ENCODE peak calls at places on chromosomes 4 and X, in four cellular contexts. C is dorsolateral prefrontal cortex, V is cardiac fibroblast, Y is uterus. Q is an unnamed sample.

GRCh38 chr4:94995684-94996394 is 238.1 kb downstream of the BMPR1B start:
- DNase-seq in C (no peak), V (no peak), Y (no peak), Q (peak)

GRCh38 chrX:65586491-65586890 is 51.9 kb upstream of the LAS1L start:
- DNase-seq in C (no peak), V (peak), Y (no peak), Q (peak)

GRCh38 chr4:56323386-56323785 is 63.9 kb downstream of the AASDH start:
- DNase-seq in C (no peak), V (no peak), Y (no peak), Q (no peak)

GRCh38 chrX:20254712-20255299 is 11.9 kb downstream of the RPS6KA3 start:
- DNase-seq in C (no peak), V (peak), Y (no peak), Q (peak)

GRCh38 chrX:143634701-143635442 is 1.0 kb downstream of the SLITRK4 start:
- DNase-seq in C (no peak), V (no peak), Y (no peak), Q (no peak)

GRCh38 chr4:146132445-146132844 is 43.1 kb upstream of the LSM6 start:
- DNase-seq in C (no peak), V (peak), Y (no peak), Q (no peak)

GRCh38 chr4:184746532-184746870 is 12.6 kb upstream of the CENPU start:
- DNase-seq in C (no peak), V (peak), Y (peak), Q (peak)

GRCh38 chr4:8079031-8079885 is 79.4 kb downstream of the ABLIM2 start:
- DNase-seq in C (no peak), V (no peak), Y (no peak), Q (peak)

GRCh38 chr4:187782425-187782824 is 213.1 kb upstream of the ZFP42 start:
- DNase-seq in C (no peak), V (no peak), Y (no peak), Q (no peak)

GRCh38 chr4:139734875-139735380 is 69.3 kb downstream of the MGST2 start:
- DNase-seq in C (peak), V (peak), Y (peak), Q (peak)

GRCh38 chrX:65924938-65925507 is 114.9 kb downstream of the VSIG4 start:
- DNase-seq in C (no peak), V (no peak), Y (no peak), Q (no peak)

DNA sequence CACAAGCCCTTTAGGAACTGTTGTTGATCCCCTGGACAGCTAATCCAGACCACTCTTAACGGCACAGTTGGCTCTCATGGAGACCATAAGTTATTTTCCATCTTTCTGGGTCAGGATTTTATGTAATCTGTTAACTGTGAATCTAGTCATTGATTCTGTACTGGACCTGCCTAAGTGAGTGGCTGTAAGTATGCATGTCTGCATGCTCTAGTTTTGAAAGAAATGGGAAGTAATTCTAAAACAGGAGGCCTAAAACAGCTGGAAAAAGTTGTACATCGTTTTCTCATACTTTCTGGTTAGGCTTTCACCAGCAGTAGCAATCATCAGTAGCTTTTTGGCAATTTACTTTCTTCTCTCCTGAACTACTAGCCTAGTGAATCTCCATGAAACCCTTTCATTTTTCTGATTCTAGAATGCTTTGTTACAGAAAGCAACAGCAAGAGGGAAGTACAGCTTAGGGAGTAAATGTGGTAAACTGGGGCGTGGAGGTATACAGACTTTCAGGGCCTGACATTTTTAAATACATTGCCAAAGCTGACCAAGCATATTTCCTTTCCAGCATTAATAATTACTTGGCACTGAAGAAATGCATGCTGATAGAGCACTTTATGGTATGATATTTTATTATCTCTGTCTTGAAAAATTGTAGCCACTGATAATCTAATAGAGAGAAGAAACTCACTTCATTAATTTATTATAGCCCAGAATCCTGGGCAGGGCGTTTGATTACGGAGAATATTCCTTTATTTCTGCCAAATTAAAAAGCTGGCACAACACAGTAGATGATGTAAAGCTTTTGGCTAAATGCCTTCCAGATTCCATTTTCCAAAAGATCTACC is 202.7 kb downstream of the BANK1 start:
- DNase-seq in C (no peak), V (no peak), Y (no peak), Q (peak)
- H3K4me3 ChIP-seq in C (no peak), V (no peak), Y (no peak), Q (no peak)

DNA sequence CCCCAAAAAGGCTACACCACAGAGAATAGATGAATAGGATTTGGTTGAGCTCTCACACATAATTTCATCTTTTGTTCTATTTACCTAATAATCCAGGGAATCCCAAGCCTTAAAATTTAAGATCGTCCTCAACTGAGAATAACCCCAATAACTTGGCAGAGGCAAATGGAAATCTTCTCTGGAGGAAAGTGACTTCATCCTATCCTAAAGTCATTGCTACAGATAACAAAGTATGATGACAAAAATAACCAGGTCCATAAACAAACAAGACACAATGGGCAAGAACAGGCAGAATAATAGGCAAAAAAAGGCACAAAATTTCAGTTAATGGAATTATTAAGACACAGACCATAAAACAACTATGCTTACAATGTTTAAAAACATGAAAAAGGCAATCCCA is 177.3 kb upstream of the STK26 start:
- DNase-seq in C (no peak), V (no peak), Y (no peak), Q (no peak)
- H3K4me3 ChIP-seq in C (no peak), V (no peak), Y (no peak), Q (no peak)

GRCh38 chrX:131812847-131813825 is 210.0 kb upstream of the STK26 start:
- DNase-seq in C (peak), V (peak), Y (peak), Q (no peak)

GRCh38 chrX:131818297-131818936 is 204.7 kb upstream of the STK26 start:
- DNase-seq in C (no peak), V (no peak), Y (no peak), Q (no peak)

GRCh38 chrX:131821945-131822622 is 201.0 kb upstream of the STK26 start:
- DNase-seq in C (peak), V (no peak), Y (peak), Q (no peak)

GRCh38 chrX:131816551-131817136 is 206.5 kb upstream of the STK26 start:
- DNase-seq in C (peak), V (no peak), Y (peak), Q (no peak)
- H3K4me3 ChIP-seq in C (no peak), V (no peak), Y (peak), Q (no peak)

DNA sequence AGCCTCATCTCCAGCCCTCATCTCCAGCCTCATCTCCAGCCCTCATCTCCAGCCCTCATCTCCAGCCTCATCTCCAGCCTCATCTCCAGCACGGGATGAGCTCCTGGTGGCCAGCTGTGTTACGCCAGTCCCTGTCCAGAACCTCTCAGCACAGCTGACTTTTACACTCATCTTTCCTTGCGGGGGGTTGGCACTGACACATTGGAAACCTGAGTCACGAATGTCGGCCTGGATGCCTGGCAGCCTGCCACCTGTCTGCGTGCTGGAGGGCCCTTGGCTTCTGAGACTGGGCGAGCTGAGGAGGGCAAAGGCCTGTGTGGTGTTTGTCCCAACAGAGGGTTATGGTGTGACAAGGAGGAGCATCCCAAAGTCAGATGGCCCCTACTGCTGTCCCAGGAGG is 66.1 kb upstream of the HGFAC start:
- DNase-seq in C (no peak), V (peak), Y (no peak), Q (peak)
- H3K4me3 ChIP-seq in C (no peak), V (no peak), Y (no peak), Q (no peak)

GRCh38 chrX:9724711-9725110 is 40.9 kb downstream of the GPR143 start:
- DNase-seq in C (no peak), V (peak), Y (no peak), Q (peak)
- H3K4me3 ChIP-seq in C (no peak), V (no peak), Y (no peak), Q (no peak)

GRCh38 chr4:165537028-165537648 is 158.3 kb downstream of the CPE start:
- DNase-seq in C (no peak), V (peak), Y (no peak), Q (peak)

GRCh38 chr4:165541773-165542459 is 163.1 kb downstream of the CPE start:
- DNase-seq in C (no peak), V (no peak), Y (no peak), Q (no peak)

GRCh38 chr4:165542476-165542875 is 163.7 kb downstream of the CPE start:
- DNase-seq in C (no peak), V (no peak), Y (no peak), Q (no peak)

DNA sequence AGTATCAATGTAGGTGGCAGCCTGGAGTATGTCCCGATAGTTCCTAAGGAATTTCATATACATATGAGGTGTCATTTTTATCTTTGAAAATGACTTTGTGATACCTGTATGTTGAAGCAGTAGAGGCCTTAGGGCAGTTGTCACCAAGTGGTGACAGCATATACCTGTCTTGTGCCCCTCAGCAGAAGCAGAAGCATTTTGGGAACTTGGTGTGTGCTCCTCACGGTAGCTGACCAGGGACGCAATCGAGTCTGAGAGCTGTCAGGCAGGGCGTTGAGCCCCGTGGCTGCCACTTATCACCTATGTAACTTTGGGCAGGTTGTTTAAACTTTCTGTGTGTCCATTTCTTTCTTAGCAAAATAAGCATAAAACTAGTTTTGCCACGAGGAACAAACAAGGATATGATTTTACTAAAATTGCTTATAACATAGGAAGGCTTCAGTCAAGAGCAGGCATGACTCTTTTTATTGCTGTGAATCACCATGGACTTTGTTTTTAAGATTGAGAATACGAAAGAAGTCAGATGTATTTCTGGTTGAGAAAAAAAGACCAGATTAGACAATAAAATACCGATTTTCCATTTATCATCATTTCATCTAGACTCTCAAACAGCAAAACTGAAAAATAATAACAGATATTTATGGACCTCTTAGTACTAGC is 161.5 kb downstream of the CPE start:
- DNase-seq in C (no peak), V (no peak), Y (no peak), Q (no peak)
- H3K4me3 ChIP-seq in C (no peak), V (no peak), Y (no peak), Q (no peak)